ENCODE peak calls at places on chromosomes 13 and 19, in five cellular contexts. W is dorsolateral prefrontal cortex, I is epithelial cell of esophagus, J is AG08396, O is GM04504. Y is an unnamed sample.

GRCh38 chr13:92303428-92303827 is 905.0 kb downstream of the GPC5 start:
- DNase-seq in W (no peak), I (no peak), J (no peak), O (no peak), Y (no peak)

GRCh38 chr13:36030670-36031331 is 100.4 kb downstream of the DCLK1 start:
- DNase-seq in W (peak), I (peak), J (no peak), O (no peak), Y (peak)

GRCh38 chr13:60329221-60329983 is 67.6 kb upstream of the TDRD3 start:
- DNase-seq in W (no peak), I (peak), J (peak), O (peak), Y (peak)

GRCh38 chr19:3094638-3095374 is 644 bp downstream of the GNA11 start:
- DNase-seq in W (no peak), I (peak), J (no peak), O (no peak), Y (no peak)

GRCh38 chr19:3154957-3155736 is 19.3 kb downstream of the GNA15 start:
- DNase-seq in W (no peak), I (peak), J (peak), O (peak), Y (no peak)

GRCh38 chr19:1811942-1812425 is at the start of gene ATP8B3:
- DNase-seq in W (no peak), I (no peak), J (peak), O (no peak), Y (peak)

GRCh38 chr13:114064516-114065140 is 67.8 kb downstream of the RASA3 start:
- DNase-seq in W (peak), I (peak), J (no peak), O (no peak), Y (no peak)

GRCh38 chr19:19098703-19099632 is 35.2 kb downstream of the SLC25A42 start:
- DNase-seq in W (no peak), I (no peak), J (no peak), O (no peak), Y (no peak)

GRCh38 chr13:106518535-106518934 is 16.9 kb downstream of the EFNB2 start:
- DNase-seq in W (no peak), I (no peak), J (no peak), O (no peak), Y (no peak)

GRCh38 chr13:107476068-107476467 is 739.3 kb downstream of the LIG4 start:
- DNase-seq in W (no peak), I (no peak), J (no peak), O (peak), Y (no peak)

GRCh38 chr13:28716511-28716910 is 2.3 kb downstream of the SLC46A3 start:
- DNase-seq in W (no peak), I (peak), J (peak), O (peak), Y (no peak)

GRCh38 chr13:101455863-101456262 is 3.4 kb downstream of the ITGBL1 start:
- DNase-seq in W (no peak), I (peak), J (peak), O (peak), Y (peak)

GRCh38 chr19:2491130-2491801 is 15.3 kb downstream of the GADD45B start:
- DNase-seq in W (no peak), I (peak), J (peak), O (peak), Y (no peak)

GRCh38 chr13:111899714-111900389 is 167.1 kb upstream of the SOX1 start:
- DNase-seq in W (no peak), I (no peak), J (no peak), O (no peak), Y (no peak)

GRCh38 chr13:47110833-47111240 is 214.0 kb upstream of the HTR2A start:
- DNase-seq in W (no peak), I (peak), J (no peak), O (no peak), Y (no peak)

GRCh38 chr19:55857974-55858373 is 21.6 kb downstream of the NLRP4 start:
- DNase-seq in W (no peak), I (no peak), J (no peak), O (no peak), Y (no peak)

GRCh38 chr19:13979686-13980085 is 26.4 kb downstream of the RFX1 start:
- DNase-seq in W (no peak), I (no peak), J (no peak), O (no peak), Y (no peak)

GRCh38 chr19:50500060-50500752 is 10.8 kb downstream of the JOSD2 start:
- DNase-seq in W (no peak), I (no peak), J (no peak), O (no peak), Y (peak)

GRCh38 chr13:46202956-46203355 is 8.8 kb upstream of the LRRC63 start:
- DNase-seq in W (no peak), I (no peak), J (no peak), O (no peak), Y (no peak)

GRCh38 chr19:511101-511841 is 4.0 kb downstream of the TPGS1 start:
- DNase-seq in W (peak), I (peak), J (no peak), O (no peak), Y (no peak)

GRCh38 chr13:100673376-100673830 is 1.2 kb downstream of the TMTC4 start:
- DNase-seq in W (no peak), I (no peak), J (no peak), O (no peak), Y (peak)

GRCh38 chr13:113845723-113846638 is 17.9 kb downstream of the GAS6 start:
- DNase-seq in W (no peak), I (no peak), J (no peak), O (no peak), Y (no peak)

Y was measured in GM23338.